ENCODE peak calls at places on chromosome 15, in five cellular contexts. E, V, O, X and U are unnamed samples.

GRCh38 chr15:50857763-50858162 is 50.7 kb upstream of the AP4E1 start:
- DNase-seq in E (no peak), O (no peak), V (no peak), X (no peak), U (no peak)

GRCh38 chr15:90660195-90660995 is 56.8 kb upstream of the BLM start:
- DNase-seq in O (peak), X (peak), V (peak), E (peak), U (no peak)

GRCh38 chr15:85408270-85408746 is 27.9 kb downstream of the AKAP13 start:
- DNase-seq in E (no peak), O (no peak), X (no peak), V (no peak), U (no peak)

GRCh38 chr15:51801391-51801835 is 28.0 kb upstream of the TMOD3 start:
- DNase-seq in X (no peak), E (peak), O (no peak), V (peak), U (no peak)

GRCh38 chr15:37084602-37085001 is 15.7 kb downstream of the MEIS2 start:
- DNase-seq in O (no peak), X (no peak), E (no peak), V (no peak), U (no peak)

GRCh38 chr15:77823736-77824135 is 191.0 kb upstream of the LINGO1 start:
- DNase-seq in X (no peak), E (no peak), V (no peak), O (no peak), U (no peak)

GRCh38 chr15:63462053-63462452 is 42.3 kb upstream of the USP3 start:
- DNase-seq in O (no peak), V (peak), X (no peak), E (no peak), U (no peak)

GRCh38 chr15:51649659-51650521 is 27.3 kb upstream of the DMXL2 start:
- DNase-seq in V (peak), O (peak), E (peak), X (no peak), U (no peak)

GRCh38 chr15:66508293-66508883 is 3.3 kb downstream of the ZWILCH start:
- DNase-seq in X (no peak), V (no peak), E (no peak), O (no peak), U (no peak)

GRCh38 chr15:92719024-92719423 is 63.4 kb upstream of the FAM174B start:
- DNase-seq in V (no peak), O (no peak), X (no peak), E (no peak), U (no peak)

GRCh38 chr15:64050281-64051092 is 4.2 kb upstream of the DAPK2 start:
- DNase-seq in X (no peak), E (no peak), O (no peak), V (no peak), U (no peak)

GRCh38 chr15:66047321-66048024 is 178.2 kb downstream of the RAB11A start:
- DNase-seq in O (no peak), V (no peak), X (no peak), E (no peak), U (no peak)

GRCh38 chr15:61314443-61314842 is 85.3 kb upstream of the RORA start:
- DNase-seq in E (no peak), X (no peak), V (no peak), O (no peak), U (no peak)

GRCh38 chr15:70856177-70856883 is 2.4 kb upstream of the LARP6 start:
- DNase-seq in X (no peak), E (no peak), V (peak), O (no peak), U (no peak)

GRCh38 chr15:71526061-71526460 is 284.3 kb upstream of the NR2E3 start:
- DNase-seq in V (no peak), X (no peak), E (no peak), O (no peak), U (no peak)

GRCh38 chr15:78322243-78322642 is 17.9 kb upstream of the CRABP1 start:
- DNase-seq in X (no peak), E (no peak), O (no peak), V (peak), U (no peak)

GRCh38 chr15:63156708-63157065 is 590 bp downstream of the RPS27L start:
- DNase-seq in V (peak), O (peak), X (no peak), E (peak), U (peak)

GRCh38 chr15:74158855-74159650 is 14.5 kb upstream of the ISLR start:
- DNase-seq in X (no peak), O (no peak), E (no peak), V (no peak), U (no peak)

GRCh38 chr15:62444104-62445027 is 279.3 kb upstream of the C2CD4B start:
- DNase-seq in E (peak), V (peak), X (no peak), O (peak), U (no peak)

GRCh38 chr15:64825081-64825430 is 391 bp downstream of the PIF1 start:
- DNase-seq in V (no peak), O (no peak), E (no peak), X (no peak), U (no peak)

GRCh38 chr15:77440378-77440999 is 19.8 kb downstream of the HMG20A start:
- DNase-seq in V (peak), X (no peak), E (peak), O (no peak), U (no peak)

GRCh38 chr15:96043586-96044171 is 286.8 kb upstream of the NR2F2 start:
- DNase-seq in O (no peak), V (no peak), E (no peak), X (no peak), U (no peak)

GRCh38 chr15:60396964-60397771 is 618 bp downstream of the ANXA2 start:
- DNase-seq in O (peak), E (peak), X (peak), V (peak), U (no peak)

GRCh38 chr15:55197719-55198118 is 978 bp upstream of the RSL24D1 start:
- DNase-seq in O (no peak), X (no peak), E (no peak), V (no peak), U (no peak)

GRCh38 chr15:38028869-38029268 is 94.4 kb downstream of the TMCO5A start:
- DNase-seq in E (no peak), V (peak), X (no peak), O (no peak), U (no peak)

GRCh38 chr15:65828566-65828965 is 36.5 kb upstream of the DENND4A start:
- DNase-seq in O (no peak), E (no peak), V (no peak), X (no peak), U (no peak)

GRCh38 chr15:58459562-58459961 is 27.8 kb downstream of the LIPC start:
- DNase-seq in V (peak), X (no peak), O (no peak), E (no peak), U (no peak)

GRCh38 chr15:28901987-28902745 is 16.4 kb downstream of the APBA2 start:
- DNase-seq in V (no peak), E (no peak), O (no peak), X (no peak), U (no peak)

GRCh38 chr15:65393557-65393956 is 15.8 kb upstream of the IGDCC3 start:
- DNase-seq in E (no peak), X (no peak), O (no peak), V (no peak), U (no peak)

GRCh38 chr15:28022181-28022580 is 76.9 kb downstream of the OCA2 start:
- DNase-seq in E (no peak), V (no peak), X (no peak), O (no peak), U (no peak)

GRCh38 chr15:74500401-74500800 is 39.4 kb upstream of the UBL7 start:
- DNase-seq in E (no peak), O (no peak), X (no peak), V (no peak), U (no peak)

GRCh38 chr15:45802140-45802539 is 167.3 kb downstream of the SQOR start:
- DNase-seq in X (no peak), O (no peak), V (peak), E (no peak), U (no peak)

GRCh38 chr15:74768771-74769342 is 13.0 kb upstream of the CSK start:
- DNase-seq in E (peak), V (peak), X (peak), O (peak), U (no peak)

GRCh38 chr15:78923480-78924360 is 21.1 kb downstream of the CTSH start:
- DNase-seq in V (no peak), O (no peak), X (no peak), E (no peak), U (no peak)

GRCh38 chr15:33068007-33068441 is 126.5 kb downstream of the FMN1 start:
- DNase-seq in E (peak), V (peak), X (peak), O (peak), U (peak)

GRCh38 chr15:87326274-87326673 is 930.3 kb downstream of the NTRK3 start:
- DNase-seq in O (no peak), V (no peak), X (no peak), E (no peak), U (no peak)

GRCh38 chr15:45157056-45157455 is 27.3 kb downstream of the DUOX1 start:
- DNase-seq in O (no peak), V (no peak), E (peak), X (no peak), U (no peak)

GRCh38 chr15:66252411-66253295 is 897 bp downstream of the MEGF11 start:
- DNase-seq in E (peak), X (peak), V (peak), O (peak), U (peak)

GRCh38 chr15:94327356-94327936 is 96.1 kb downstream of the MCTP2 start:
- DNase-seq in E (peak), X (no peak), V (peak), O (no peak), U (no peak)

DNA sequence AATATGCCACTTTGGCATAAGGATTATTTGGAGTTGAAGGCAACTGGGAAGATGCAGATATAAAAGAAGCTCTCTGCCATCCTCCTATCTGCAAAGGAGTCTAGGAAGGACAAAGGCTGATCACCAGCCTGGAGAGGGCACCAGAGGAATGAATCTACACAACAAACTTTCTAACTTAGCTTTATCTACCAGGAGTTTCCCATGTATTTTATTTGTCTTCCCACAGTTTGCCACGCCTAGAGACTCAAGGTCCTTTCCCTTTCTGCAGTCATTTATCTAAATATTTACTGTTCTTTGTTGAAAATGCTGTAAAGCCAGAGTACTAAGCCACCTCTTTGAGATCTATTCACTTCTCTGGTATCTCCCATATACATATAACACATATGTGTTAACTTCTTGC is 32.2 kb downstream of the GPR176 start:
- DNase-seq in E (peak), O (peak), X (peak), V (peak), U (no peak)
- H3K27ac ChIP-seq in E (no peak), O (no peak), X (no peak), V (peak), U (no peak)

GRCh38 chr15:69317392-69317841 is 18.7 kb downstream of the PAQR5 start:
- DNase-seq in X (no peak), O (no peak), E (no peak), V (no peak), U (no peak)
- H3K27ac ChIP-seq in X (no peak), O (no peak), E (no peak), V (no peak), U (no peak)

DNA sequence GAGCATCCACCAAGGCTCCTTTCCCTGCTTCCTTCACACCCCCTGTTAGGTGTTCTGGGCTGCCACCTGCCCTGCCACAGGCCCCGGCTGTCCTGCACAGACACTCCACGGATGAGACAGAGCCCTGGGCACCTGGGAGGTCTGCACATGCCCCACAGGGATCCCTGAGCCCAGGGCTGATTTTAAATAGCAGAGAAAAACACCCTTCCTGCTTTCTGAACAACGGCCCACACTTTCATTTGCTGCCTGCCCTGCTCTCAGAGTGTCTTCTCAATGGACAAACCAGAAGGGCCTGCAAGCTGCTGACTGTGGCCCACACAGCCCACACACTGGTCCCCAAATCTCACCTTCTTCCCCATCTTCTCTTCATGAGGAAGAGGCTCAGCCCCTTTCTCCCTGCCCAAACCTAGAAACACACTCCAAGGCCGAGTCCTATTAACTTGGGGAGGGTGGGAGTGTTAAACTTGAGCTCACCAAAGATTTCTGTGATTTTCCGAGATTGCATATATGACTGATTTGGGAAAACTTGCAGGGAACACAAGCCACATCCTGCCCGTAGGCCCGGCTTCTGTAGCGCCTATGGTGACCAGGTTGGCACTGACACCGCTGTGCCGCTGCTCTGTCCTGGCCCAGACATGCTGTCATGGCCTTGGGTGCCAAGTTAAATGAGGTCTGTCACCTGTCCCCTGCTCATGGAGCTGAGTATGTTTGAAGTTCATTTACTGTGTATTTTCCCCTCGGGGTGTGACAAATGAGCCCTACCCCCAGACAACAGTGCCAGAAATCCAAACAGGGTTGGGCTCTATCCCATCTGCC is 47.2 kb upstream of the KLF13 start:
- DNase-seq in O (peak), V (no peak), X (peak), E (no peak), U (no peak)
- H3K27ac ChIP-seq in O (no peak), V (no peak), X (no peak), E (peak), U (peak)

DNA sequence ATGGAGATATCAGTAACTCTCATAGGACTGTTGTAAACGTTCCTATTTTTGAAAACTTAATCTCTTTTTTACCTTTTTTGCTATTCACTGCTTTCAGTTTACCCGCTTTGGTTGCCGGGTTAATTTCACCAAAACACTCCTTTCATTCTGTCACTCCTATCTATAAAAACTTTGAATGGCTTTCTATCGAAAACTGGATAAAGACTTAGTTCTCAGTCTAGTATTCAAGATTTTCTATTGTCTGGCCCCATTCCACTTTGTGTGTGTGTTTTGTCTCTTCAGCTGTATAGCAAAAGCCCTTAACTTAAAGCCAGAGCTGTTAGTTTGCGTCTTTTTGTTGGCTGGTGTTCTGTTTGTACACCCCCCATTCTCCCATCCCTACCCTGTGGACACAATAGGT is 7.5 kb downstream of the PIAS1 start:
- DNase-seq in V (no peak), O (no peak), E (no peak), X (no peak), U (no peak)
- H3K27ac ChIP-seq in V (no peak), O (no peak), E (no peak), X (no peak), U (no peak)

GRCh38 chr15:41777421-41777973 is 3.2 kb downstream of the MAPKBP1 start:
- DNase-seq in O (no peak), X (no peak), V (peak), E (no peak), U (no peak)
- H3K27ac ChIP-seq in O (no peak), X (no peak), V (peak), E (peak), U (no peak)

GRCh38 chr15:48427960-48428547 is 96.8 kb downstream of the DUT start:
- DNase-seq in O (no peak), X (no peak), V (no peak), E (peak), U (no peak)

GRCh38 chr15:48425051-48425450 is 93.8 kb downstream of the DUT start:
- DNase-seq in X (no peak), V (no peak), O (no peak), E (no peak), U (no peak)

GRCh38 chr15:48427479-48427878 is 96.2 kb downstream of the DUT start:
- DNase-seq in V (no peak), O (no peak), X (no peak), E (no peak), U (no peak)

GRCh38 chr15:48426047-48426446 is 94.8 kb downstream of the DUT start:
- DNase-seq in O (no peak), X (no peak), E (no peak), V (no peak), U (no peak)

GRCh38 chr15:48426941-48427340 is 95.7 kb downstream of the DUT start:
- DNase-seq in O (no peak), V (no peak), E (no peak), X (no peak), U (no peak)
- H3K27ac ChIP-seq in O (no peak), V (no peak), E (no peak), X (no peak), U (no peak)

DNA sequence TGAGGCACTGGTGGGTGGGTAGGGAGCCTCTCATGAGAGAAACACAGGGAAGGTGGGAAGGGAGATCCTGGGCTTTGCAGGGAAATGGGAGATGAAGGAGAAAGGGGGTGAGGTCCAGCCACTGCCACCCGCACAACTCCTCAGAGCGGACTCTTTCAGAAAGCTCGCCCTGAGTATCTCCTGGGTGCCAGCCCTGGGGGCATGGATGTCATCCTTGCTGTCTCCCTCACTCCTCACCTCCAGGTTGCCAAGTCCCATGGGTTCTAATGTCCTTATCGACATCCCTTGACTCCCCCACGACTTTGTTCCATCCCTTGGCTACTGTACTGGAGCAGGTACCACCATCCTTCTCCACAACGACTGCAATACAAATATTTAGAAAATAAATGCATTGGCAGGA is 40.9 kb downstream of the SYNM start:
- DNase-seq in O (no peak), E (no peak), X (no peak), V (no peak), U (no peak)
- H3K27ac ChIP-seq in O (peak), E (no peak), X (no peak), V (no peak), U (no peak)

GRCh38 chr15:88568589-88568988 is 22.1 kb upstream of the DET1 start:
- DNase-seq in V (no peak), O (no peak), E (no peak), X (no peak), U (no peak)
- H3K27ac ChIP-seq in V (no peak), O (no peak), E (no peak), X (no peak), U (no peak)